ENCODE peak calls at places on chromosome 7, in eight cellular contexts. L, W, I, B, A, Y, X and C are unnamed samples.

GRCh38 chr7:30929686-30930085 is 18.0 kb downstream of the AQP1 start:
- DNase-seq in L (no peak), W (no peak), I (no peak), B (no peak), A (no peak), Y (no peak), X (no peak), C (no peak)

GRCh38 chr7:45457591-45457990 is 116.6 kb upstream of the ADCY1 start:
- DNase-seq in L (no peak), W (no peak), I (no peak), B (no peak), A (peak), Y (no peak), X (no peak), C (no peak)

GRCh38 chr7:102170417-102170970 is 116.2 kb upstream of the SH2B2 start:
- DNase-seq in L (peak), W (no peak), I (peak), B (no peak), A (no peak), Y (no peak), X (no peak), C (no peak)

GRCh38 chr7:157279973-157280841 is 56.6 kb upstream of the DNAJB6 start:
- DNase-seq in L (no peak), W (no peak), I (no peak), B (no peak), A (no peak), Y (no peak), X (no peak), C (no peak)

GRCh38 chr7:20299647-20300312 is 30.9 kb upstream of the ITGB8 start:
- DNase-seq in L (no peak), W (no peak), I (peak), B (peak), A (no peak), Y (no peak), X (no peak), C (no peak)

GRCh38 chr7:151736403-151736909 is 140.5 kb downstream of the PRKAG2 start:
- DNase-seq in L (peak), W (peak), I (peak), B (peak), A (no peak), Y (peak), X (no peak), C (peak)

GRCh38 chr7:23135765-23136164 is 30.2 kb downstream of the KLHL7 start:
- DNase-seq in L (no peak), W (no peak), I (no peak), B (peak), A (no peak), Y (no peak), X (no peak), C (no peak)

GRCh38 chr7:149854611-149855367 is 16.6 kb downstream of the ZNF862 start:
- DNase-seq in L (peak), W (peak), I (peak), B (peak), A (peak), Y (no peak), X (no peak), C (no peak)

GRCh38 chr7:135467207-135467711 is 42.6 kb downstream of the CNOT4 start:
- DNase-seq in L (no peak), W (peak), I (peak), B (peak), A (no peak), Y (no peak), X (no peak), C (no peak)

GRCh38 chr7:100467638-100468373 is 3.7 kb upstream of the SPACDR start:
- DNase-seq in L (no peak), W (no peak), I (no peak), B (no peak), A (no peak), Y (no peak), X (no peak), C (no peak)

GRCh38 chr7:20559883-20560282 is 55.6 kb upstream of the ABCB5 start:
- DNase-seq in L (no peak), W (no peak), I (no peak), B (no peak), A (no peak), Y (no peak), X (no peak), C (no peak)

GRCh38 chr7:47970750-47971149 is 8.7 kb downstream of the HUS1 start:
- DNase-seq in L (no peak), W (no peak), I (no peak), B (peak), A (no peak), Y (no peak), X (no peak), C (no peak)

GRCh38 chr7:1703475-1704325 is 33.6 kb downstream of the ELFN1 start:
- DNase-seq in L (peak), W (no peak), I (no peak), B (no peak), A (no peak), Y (no peak), X (no peak), C (no peak)

GRCh38 chr7:157607218-157607617 is 270.4 kb downstream of the DNAJB6 start:
- DNase-seq in L (no peak), W (no peak), I (no peak), B (no peak), A (no peak), Y (no peak), X (no peak), C (no peak)

GRCh38 chr7:69598081-69598486 is at the start of gene AUTS2:
- DNase-seq in L (peak), W (peak), I (peak), B (peak), A (peak), Y (peak), X (peak), C (peak)

DNA sequence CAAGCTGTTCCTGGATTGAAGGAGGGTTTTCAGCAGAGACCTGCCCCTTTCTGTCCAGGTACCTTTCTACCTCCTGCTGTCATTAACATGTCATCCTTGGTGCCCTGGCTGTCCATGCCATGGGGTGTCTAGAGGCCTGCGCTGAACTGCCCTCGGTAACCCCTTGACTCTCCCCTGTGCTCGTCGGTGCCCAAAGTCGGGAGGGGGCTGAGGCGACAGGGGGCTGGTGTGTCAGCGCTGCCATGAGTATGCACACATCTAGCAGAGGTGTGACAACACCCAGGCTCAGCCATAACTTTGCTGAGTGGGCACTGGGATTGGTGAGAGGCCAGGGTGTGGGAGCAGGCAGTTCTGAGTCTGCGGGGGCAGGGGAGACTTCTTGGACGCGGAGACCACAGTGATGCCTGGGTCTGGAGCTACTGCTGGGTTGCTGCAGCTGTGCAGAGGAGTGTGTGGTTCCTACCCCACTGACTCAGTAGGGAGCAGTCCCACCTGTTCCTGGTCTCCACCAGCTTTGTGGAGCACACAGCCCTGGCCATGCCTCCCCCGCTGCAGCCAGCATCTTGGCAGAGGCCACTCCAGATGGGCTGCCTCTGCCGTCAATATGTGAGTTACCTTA is 376.2 kb upstream of the SEMA3C start:
- DNase-seq in L (no peak), W (no peak), I (no peak), B (no peak), A (no peak), Y (no peak), X (no peak), C (no peak)
- H3K9ac ChIP-seq in L (no peak), W (no peak), I (no peak), B (no peak), A (no peak), Y (no peak), X (no peak), C (no peak)

GRCh38 chr7:155220881-155221280 is 76.8 kb upstream of the INSIG1 start:
- DNase-seq in L (no peak), W (no peak), I (no peak), B (no peak), A (no peak), Y (no peak), X (no peak), C (no peak)
- H3K9ac ChIP-seq in L (no peak), W (no peak), I (no peak), B (no peak), A (no peak), Y (no peak), X (no peak), C (no peak)

DNA sequence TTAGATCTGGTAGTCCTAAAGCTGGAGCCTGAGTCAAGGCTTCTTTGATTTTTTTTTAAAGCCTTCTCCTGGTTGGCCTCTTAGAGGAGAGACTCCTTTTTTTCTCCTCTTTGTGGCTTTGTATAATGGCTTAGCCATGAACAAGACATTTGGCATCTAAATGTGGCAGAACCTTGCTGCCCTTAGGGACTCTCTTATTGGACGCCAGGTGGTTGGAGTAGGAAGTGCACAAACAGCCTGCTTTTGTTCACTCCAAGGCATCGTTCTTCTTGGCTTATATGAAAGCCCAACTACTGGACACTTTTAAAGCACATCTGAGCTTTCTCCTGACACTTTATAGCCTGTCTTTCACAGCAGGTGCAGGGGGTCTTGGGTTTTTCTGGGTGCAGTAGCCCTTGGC is 25.0 kb downstream of the ZPBP start:
- DNase-seq in L (peak), W (peak), I (no peak), B (no peak), A (no peak), Y (no peak), X (no peak), C (no peak)
- H3K9ac ChIP-seq in L (no peak), W (no peak), I (no peak), B (no peak), A (no peak), Y (no peak), X (no peak), C (no peak)

GRCh38 chr7:76405738-76406137 is 3.8 kb downstream of the SSC4D start:
- DNase-seq in L (no peak), W (no peak), I (no peak), B (no peak), A (no peak), Y (no peak), X (no peak), C (no peak)

GRCh38 chr7:76409537-76409936 is at the start of gene SSC4D:
- DNase-seq in L (peak), W (no peak), I (no peak), B (no peak), A (no peak), Y (no peak), X (no peak), C (no peak)

GRCh38 chr7:76407718-76408117 is 1.8 kb downstream of the SSC4D start:
- DNase-seq in L (no peak), W (no peak), I (no peak), B (no peak), A (no peak), Y (no peak), X (no peak), C (no peak)

GRCh38 chr7:76412249-76412648 is 2.8 kb upstream of the SSC4D start:
- DNase-seq in L (no peak), W (no peak), I (no peak), B (no peak), A (no peak), Y (no peak), X (no peak), C (no peak)

DNA sequence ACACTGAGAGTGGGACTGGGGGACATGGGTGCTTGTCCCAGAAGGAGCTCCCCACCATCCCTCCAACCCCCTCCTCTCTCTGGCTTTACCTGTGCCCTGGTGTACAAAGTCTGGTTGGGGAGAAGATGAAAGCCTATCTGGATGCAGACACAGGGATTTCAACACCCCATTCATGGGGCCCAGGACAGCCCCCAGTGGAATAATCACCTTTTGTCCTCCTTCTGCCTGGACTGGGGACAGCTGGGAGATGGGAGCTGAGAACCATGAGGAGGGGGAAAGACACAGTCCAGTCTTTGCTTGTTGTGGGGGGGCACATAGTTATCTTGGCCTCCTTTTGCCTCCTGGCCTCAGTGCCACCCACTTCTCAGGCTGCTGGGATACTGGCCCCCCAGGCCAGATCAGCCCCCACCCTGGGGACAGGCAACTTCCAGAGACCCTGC is 1.4 kb downstream of the SSC4D start:
- DNase-seq in L (no peak), W (no peak), I (no peak), B (no peak), A (no peak), Y (no peak), X (no peak), C (no peak)
- H3K9ac ChIP-seq in L (no peak), W (no peak), I (no peak), B (no peak), A (no peak), Y (no peak), X (no peak), C (peak)